ENCODE peak calls at places on chromosomes 5 and 9, in eight cellular contexts. One of them, this sample, is unnamed.

GRCh38 chr9:111957856-111958631 is 61.4 kb downstream of the UGCG start:
- DNase-seq in T follicular helper cell: no peak
- DNase-seq in activated CD4-positive, alpha-beta T cell treated with anti-CD3 and anti-CD28 coated beads, Interleukin-2, amount 50 U/mL, for 1 hour: no peak
- DNase-seq in AG04450: peak
- DNase-seq in K562: no peak
- DNase-seq in germinal center: no peak
- DNase-seq in central memory CD8-positive, alpha-beta T cell: no peak
- DNase-seq in C1 segment of cervical spinal cord: no peak
- DNase-seq in this sample: no peak

GRCh38 chr9:130846487-130847305 is 11.6 kb downstream of the ABL1 start:
- DNase-seq in central memory CD8-positive, alpha-beta T cell: no peak
- DNase-seq in AG04450: no peak
- DNase-seq in C1 segment of cervical spinal cord: no peak
- DNase-seq in K562: no peak
- DNase-seq in activated CD4-positive, alpha-beta T cell treated with anti-CD3 and anti-CD28 coated beads, Interleukin-2, amount 50 U/mL, for 1 hour: no peak
- DNase-seq in T follicular helper cell: no peak
- DNase-seq in germinal center: no peak
- DNase-seq in this sample: no peak

GRCh38 chr9:6711403-6711802 is 46.4 kb upstream of the KDM4C start:
- DNase-seq in central memory CD8-positive, alpha-beta T cell: no peak
- DNase-seq in activated CD4-positive, alpha-beta T cell treated with anti-CD3 and anti-CD28 coated beads, Interleukin-2, amount 50 U/mL, for 1 hour: no peak
- DNase-seq in T follicular helper cell: no peak
- DNase-seq in C1 segment of cervical spinal cord: no peak
- DNase-seq in germinal center: no peak
- DNase-seq in AG04450: peak
- DNase-seq in K562: no peak
- DNase-seq in this sample: no peak

GRCh38 chr5:54639621-54640020 is 122.1 kb downstream of the SNX18 start:
- DNase-seq in K562: no peak
- DNase-seq in AG04450: no peak
- DNase-seq in germinal center: no peak
- DNase-seq in T follicular helper cell: no peak
- DNase-seq in central memory CD8-positive, alpha-beta T cell: no peak
- DNase-seq in activated CD4-positive, alpha-beta T cell treated with anti-CD3 and anti-CD28 coated beads, Interleukin-2, amount 50 U/mL, for 1 hour: no peak
- DNase-seq in C1 segment of cervical spinal cord: no peak
- DNase-seq in this sample: no peak

GRCh38 chr5:39005566-39006232 is 68.5 kb downstream of the RICTOR start:
- DNase-seq in central memory CD8-positive, alpha-beta T cell: no peak
- DNase-seq in activated CD4-positive, alpha-beta T cell treated with anti-CD3 and anti-CD28 coated beads, Interleukin-2, amount 50 U/mL, for 1 hour: no peak
- DNase-seq in germinal center: peak
- DNase-seq in K562: peak
- DNase-seq in C1 segment of cervical spinal cord: no peak
- DNase-seq in AG04450: no peak
- DNase-seq in T follicular helper cell: no peak
- DNase-seq in this sample: no peak

GRCh38 chr9:95724253-95724991 is 151.1 kb upstream of the ERCC6L2 start:
- DNase-seq in germinal center: peak
- DNase-seq in T follicular helper cell: peak
- DNase-seq in K562: no peak
- DNase-seq in central memory CD8-positive, alpha-beta T cell: peak
- DNase-seq in AG04450: no peak
- DNase-seq in activated CD4-positive, alpha-beta T cell treated with anti-CD3 and anti-CD28 coated beads, Interleukin-2, amount 50 U/mL, for 1 hour: peak
- DNase-seq in C1 segment of cervical spinal cord: no peak
- DNase-seq in this sample: peak

GRCh38 chr9:107228648-107229047 is 54.4 kb upstream of the RAD23B start:
- DNase-seq in T follicular helper cell: no peak
- DNase-seq in central memory CD8-positive, alpha-beta T cell: no peak
- DNase-seq in K562: no peak
- DNase-seq in C1 segment of cervical spinal cord: no peak
- DNase-seq in germinal center: no peak
- DNase-seq in activated CD4-positive, alpha-beta T cell treated with anti-CD3 and anti-CD28 coated beads, Interleukin-2, amount 50 U/mL, for 1 hour: no peak
- DNase-seq in AG04450: no peak
- DNase-seq in this sample: no peak

GRCh38 chr9:8514760-8515159 is 715.2 kb upstream of the DMAC1 start:
- DNase-seq in K562: no peak
- DNase-seq in central memory CD8-positive, alpha-beta T cell: no peak
- DNase-seq in germinal center: no peak
- DNase-seq in activated CD4-positive, alpha-beta T cell treated with anti-CD3 and anti-CD28 coated beads, Interleukin-2, amount 50 U/mL, for 1 hour: no peak
- DNase-seq in AG04450: no peak
- DNase-seq in T follicular helper cell: no peak
- DNase-seq in C1 segment of cervical spinal cord: no peak
- DNase-seq in this sample: no peak

GRCh38 chr5:18984559-18985080 is 1003.4 kb downstream of the CDH18 start:
- DNase-seq in activated CD4-positive, alpha-beta T cell treated with anti-CD3 and anti-CD28 coated beads, Interleukin-2, amount 50 U/mL, for 1 hour: no peak
- DNase-seq in C1 segment of cervical spinal cord: no peak
- DNase-seq in AG04450: no peak
- DNase-seq in K562: no peak
- DNase-seq in T follicular helper cell: no peak
- DNase-seq in central memory CD8-positive, alpha-beta T cell: no peak
- DNase-seq in germinal center: no peak
- DNase-seq in this sample: no peak

GRCh38 chr5:115415143-115415491 is 118.7 kb upstream of the CCDC112 start:
- DNase-seq in K562: no peak
- DNase-seq in germinal center: no peak
- DNase-seq in C1 segment of cervical spinal cord: no peak
- DNase-seq in central memory CD8-positive, alpha-beta T cell: no peak
- DNase-seq in T follicular helper cell: no peak
- DNase-seq in activated CD4-positive, alpha-beta T cell treated with anti-CD3 and anti-CD28 coated beads, Interleukin-2, amount 50 U/mL, for 1 hour: no peak
- DNase-seq in AG04450: no peak
- DNase-seq in this sample: no peak

GRCh38 chr5:173208296-173208695 is 26.7 kb downstream of the NKX2-5 start:
- DNase-seq in K562: no peak
- DNase-seq in activated CD4-positive, alpha-beta T cell treated with anti-CD3 and anti-CD28 coated beads, Interleukin-2, amount 50 U/mL, for 1 hour: no peak
- DNase-seq in germinal center: no peak
- DNase-seq in central memory CD8-positive, alpha-beta T cell: no peak
- DNase-seq in AG04450: no peak
- DNase-seq in T follicular helper cell: no peak
- DNase-seq in C1 segment of cervical spinal cord: no peak
- DNase-seq in this sample: no peak

GRCh38 chr9:106970219-106970975 is 107.4 kb downstream of the ZNF462 start:
- DNase-seq in T follicular helper cell: no peak
- DNase-seq in AG04450: no peak
- DNase-seq in central memory CD8-positive, alpha-beta T cell: no peak
- DNase-seq in K562: no peak
- DNase-seq in C1 segment of cervical spinal cord: no peak
- DNase-seq in activated CD4-positive, alpha-beta T cell treated with anti-CD3 and anti-CD28 coated beads, Interleukin-2, amount 50 U/mL, for 1 hour: no peak
- DNase-seq in germinal center: no peak
- DNase-seq in this sample: no peak

GRCh38 chr9:77605449-77606220 is 42.5 kb downstream of the GNA14 start:
- DNase-seq in K562: no peak
- DNase-seq in AG04450: no peak
- DNase-seq in C1 segment of cervical spinal cord: no peak
- DNase-seq in T follicular helper cell: no peak
- DNase-seq in germinal center: no peak
- DNase-seq in activated CD4-positive, alpha-beta T cell treated with anti-CD3 and anti-CD28 coated beads, Interleukin-2, amount 50 U/mL, for 1 hour: no peak
- DNase-seq in central memory CD8-positive, alpha-beta T cell: no peak
- DNase-seq in this sample: no peak

GRCh38 chr5:123245689-123246088 is 156.6 kb downstream of the PRDM6 start:
- DNase-seq in central memory CD8-positive, alpha-beta T cell: no peak
- DNase-seq in AG04450: no peak
- DNase-seq in germinal center: no peak
- DNase-seq in K562: no peak
- DNase-seq in activated CD4-positive, alpha-beta T cell treated with anti-CD3 and anti-CD28 coated beads, Interleukin-2, amount 50 U/mL, for 1 hour: no peak
- DNase-seq in C1 segment of cervical spinal cord: no peak
- DNase-seq in T follicular helper cell: no peak
- DNase-seq in this sample: no peak

GRCh38 chr5:10885026-10885425 is 124.0 kb upstream of the DAP start:
- DNase-seq in K562: no peak
- DNase-seq in C1 segment of cervical spinal cord: no peak
- DNase-seq in germinal center: no peak
- DNase-seq in AG04450: peak
- DNase-seq in central memory CD8-positive, alpha-beta T cell: no peak
- DNase-seq in activated CD4-positive, alpha-beta T cell treated with anti-CD3 and anti-CD28 coated beads, Interleukin-2, amount 50 U/mL, for 1 hour: no peak
- DNase-seq in T follicular helper cell: no peak
- DNase-seq in this sample: no peak

GRCh38 chr5:93273176-93273575 is 307.8 kb downstream of the NR2F1-AS1 start:
- DNase-seq in C1 segment of cervical spinal cord: no peak
- DNase-seq in activated CD4-positive, alpha-beta T cell treated with anti-CD3 and anti-CD28 coated beads, Interleukin-2, amount 50 U/mL, for 1 hour: no peak
- DNase-seq in K562: no peak
- DNase-seq in central memory CD8-positive, alpha-beta T cell: no peak
- DNase-seq in germinal center: no peak
- DNase-seq in AG04450: no peak
- DNase-seq in T follicular helper cell: no peak
- DNase-seq in this sample: no peak

GRCh38 chr9:36855443-36856315 is 178.4 kb downstream of the PAX5 start:
- DNase-seq in AG04450: no peak
- DNase-seq in T follicular helper cell: no peak
- DNase-seq in activated CD4-positive, alpha-beta T cell treated with anti-CD3 and anti-CD28 coated beads, Interleukin-2, amount 50 U/mL, for 1 hour: no peak
- DNase-seq in central memory CD8-positive, alpha-beta T cell: no peak
- DNase-seq in K562: peak
- DNase-seq in germinal center: peak
- DNase-seq in C1 segment of cervical spinal cord: no peak
- DNase-seq in this sample: no peak

GRCh38 chr5:138466058-138466899 is 1.0 kb downstream of the EGR1 start:
- DNase-seq in AG04450: peak
- DNase-seq in germinal center: no peak
- DNase-seq in T follicular helper cell: no peak
- DNase-seq in K562: peak
- DNase-seq in C1 segment of cervical spinal cord: no peak
- DNase-seq in central memory CD8-positive, alpha-beta T cell: no peak
- DNase-seq in activated CD4-positive, alpha-beta T cell treated with anti-CD3 and anti-CD28 coated beads, Interleukin-2, amount 50 U/mL, for 1 hour: peak
- DNase-seq in this sample: no peak

GRCh38 chr9:95833549-95834178 is 41.8 kb upstream of the ERCC6L2 start:
- DNase-seq in T follicular helper cell: no peak
- DNase-seq in germinal center: no peak
- DNase-seq in C1 segment of cervical spinal cord: no peak
- DNase-seq in AG04450: no peak
- DNase-seq in activated CD4-positive, alpha-beta T cell treated with anti-CD3 and anti-CD28 coated beads, Interleukin-2, amount 50 U/mL, for 1 hour: no peak
- DNase-seq in K562: no peak
- DNase-seq in central memory CD8-positive, alpha-beta T cell: no peak
- DNase-seq in this sample: no peak

This sample was measured in memory B cell.